ENCODE peak calls at places on chromosomes 11 and 22, in four cellular contexts. One of them, this sample, is unnamed.

GRCh38 chr11:27485930-27486773 is 13.6 kb upstream of the LGR4 start:
- DNase-seq in T-cell: no peak
- DNase-seq in DND-41: peak; percentile 22
- DNase-seq in HT1080: peak; percentile 45
- DNase-seq in this sample: peak; percentile 47

GRCh38 chr22:49963647-49964026 is 3.1 kb downstream of the PIM3 start:
- DNase-seq in T-cell: no peak
- DNase-seq in DND-41: no peak
- DNase-seq in HT1080: no peak
- DNase-seq in this sample: peak; percentile 54

GRCh38 chr11:12489246-12489772 is 111.9 kb downstream of the PARVA start:
- DNase-seq in T-cell: no peak
- DNase-seq in DND-41: no peak
- DNase-seq in HT1080: no peak
- DNase-seq in this sample: no peak

GRCh38 chr11:12164061-12165014 is 53.9 kb downstream of the MICAL2 start:
- DNase-seq in T-cell: no peak
- DNase-seq in DND-41: no peak
- DNase-seq in HT1080: peak; percentile 99
- DNase-seq in this sample: no peak

GRCh38 chr22:45235851-45236342 is 4.8 kb downstream of the KIAA0930 start:
- DNase-seq in T-cell: no peak
- DNase-seq in DND-41: no peak
- DNase-seq in HT1080: no peak
- DNase-seq in this sample: no peak

GRCh38 chr22:29269731-29270474 is 1.8 kb downstream of the EWSR1 start:
- DNase-seq in T-cell: no peak
- DNase-seq in DND-41: no peak
- DNase-seq in HT1080: no peak
- DNase-seq in this sample: no peak

GRCh38 chr11:34644669-34645406 is 23.9 kb downstream of the EHF start:
- DNase-seq in T-cell: no peak
- DNase-seq in DND-41: no peak
- DNase-seq in HT1080: peak; percentile 82
- DNase-seq in this sample: no peak

GRCh38 chr11:106353031-106353430 is 275.6 kb downstream of the AASDHPPT start:
- DNase-seq in T-cell: no peak
- DNase-seq in DND-41: no peak
- DNase-seq in HT1080: no peak
- DNase-seq in this sample: no peak

GRCh38 chr22:17830041-17830961 is 56.0 kb upstream of the BID start:
- DNase-seq in T-cell: peak; percentile 64
- DNase-seq in DND-41: peak; percentile 82
- DNase-seq in HT1080: peak; percentile 74
- DNase-seq in this sample: peak; percentile 64

GRCh38 chr22:38758276-38758945 is 2.6 kb upstream of the SUN2 start:
- DNase-seq in T-cell: peak; percentile 68
- DNase-seq in DND-41: peak; percentile 61
- DNase-seq in HT1080: no peak
- DNase-seq in this sample: peak; percentile 55

GRCh38 chr11:32297629-32298028 is 137.7 kb downstream of the WT1 start:
- DNase-seq in T-cell: no peak
- DNase-seq in DND-41: no peak
- DNase-seq in HT1080: peak; percentile 67
- DNase-seq in this sample: peak; percentile 58

GRCh38 chr11:132234878-132235277 is 864.5 kb downstream of the NTM start:
- DNase-seq in T-cell: no peak
- DNase-seq in DND-41: no peak
- DNase-seq in HT1080: peak; percentile 85
- DNase-seq in this sample: no peak

GRCh38 chr22:44870021-44870420 is 117.6 kb downstream of the ARHGAP8 start:
- DNase-seq in T-cell: no peak
- DNase-seq in DND-41: peak; percentile 65
- DNase-seq in HT1080: peak; percentile 66
- DNase-seq in this sample: peak; percentile 73

GRCh38 chr22:20656902-20657836 is 116.7 kb upstream of the SERPIND1 start:
- DNase-seq in T-cell: no peak
- DNase-seq in DND-41: no peak
- DNase-seq in HT1080: peak; percentile 95
- DNase-seq in this sample: peak; percentile 33

GRCh38 chr11:69122337-69122641 is 33.4 kb upstream of the SMIM38 start:
- DNase-seq in T-cell: no peak
- DNase-seq in DND-41: no peak
- DNase-seq in HT1080: no peak
- DNase-seq in this sample: no peak

GRCh38 chr22:31647066-31647465 is 14.9 kb downstream of the PISD start:
- DNase-seq in T-cell: no peak
- DNase-seq in DND-41: no peak
- DNase-seq in HT1080: no peak
- DNase-seq in this sample: no peak

GRCh38 chr11:60889869-60890311 is 16.5 kb downstream of the PRPF19 start:
- DNase-seq in T-cell: no peak
- DNase-seq in DND-41: no peak
- DNase-seq in HT1080: no peak
- DNase-seq in this sample: no peak

GRCh38 chr11:26106713-26107112 is 225.2 kb upstream of the ANO3 start:
- DNase-seq in T-cell: no peak
- DNase-seq in DND-41: no peak
- DNase-seq in HT1080: no peak
- DNase-seq in this sample: no peak

GRCh38 chr11:16184588-16184987 is 171.8 kb downstream of the SOX6 start:
- DNase-seq in T-cell: no peak
- DNase-seq in DND-41: no peak
- DNase-seq in HT1080: peak; percentile 87
- DNase-seq in this sample: no peak

GRCh38 chr11:10444725-10445286 is 10.3 kb upstream of the AMPD3 start:
- DNase-seq in T-cell: no peak
- DNase-seq in DND-41: peak; percentile 57
- DNase-seq in HT1080: no peak
- DNase-seq in this sample: peak; percentile 57

GRCh38 chr22:36934153-36934939 is 20.9 kb downstream of the CSF2RB start:
- DNase-seq in T-cell: no peak
- DNase-seq in DND-41: no peak
- DNase-seq in HT1080: no peak
- DNase-seq in this sample: no peak

GRCh38 chr22:43293661-43294392 is 49.3 kb downstream of the SCUBE1 start:
- DNase-seq in T-cell: no peak
- DNase-seq in DND-41: no peak
- DNase-seq in HT1080: no peak
- DNase-seq in this sample: no peak

GRCh38 chr11:824942-825341 is 2.8 kb upstream of the CRACR2B start:
- DNase-seq in T-cell: no peak
- DNase-seq in DND-41: no peak
- DNase-seq in HT1080: no peak
- DNase-seq in this sample: no peak

GRCh38 chr11:110069158-110069737 is 23.9 kb upstream of the ZC3H12C start:
- DNase-seq in T-cell: no peak
- DNase-seq in DND-41: no peak
- DNase-seq in HT1080: peak; percentile 96
- DNase-seq in this sample: peak; percentile 21

GRCh38 chr11:125968363-125968762 is 22.5 kb downstream of the VSIG10L2 start:
- DNase-seq in T-cell: no peak
- DNase-seq in DND-41: peak; percentile 33
- DNase-seq in HT1080: no peak
- DNase-seq in this sample: no peak

GRCh38 chr11:94674005-94674491 is 94.1 kb upstream of the AMOTL1 start:
- DNase-seq in T-cell: no peak
- DNase-seq in DND-41: no peak
- DNase-seq in HT1080: no peak
- DNase-seq in this sample: no peak

GRCh38 chr11:8566613-8567210 is 27.3 kb downstream of the STK33 start:
- DNase-seq in T-cell: no peak
- DNase-seq in DND-41: no peak
- DNase-seq in HT1080: peak; percentile 58
- DNase-seq in this sample: peak; percentile 45

GRCh38 chr11:66311470-66311964 is 5.3 kb downstream of the CD248 start:
- DNase-seq in T-cell: no peak
- DNase-seq in DND-41: no peak
- DNase-seq in HT1080: no peak
- DNase-seq in this sample: no peak

GRCh38 chr22:40027191-40028097 is 32.7 kb downstream of the FAM83F start:
- DNase-seq in T-cell: no peak
- DNase-seq in DND-41: no peak
- DNase-seq in HT1080: no peak
- DNase-seq in this sample: no peak

GRCh38 chr11:64355078-64355940 is 3.7 kb upstream of the RPS6KA4 start:
- DNase-seq in T-cell: no peak
- DNase-seq in DND-41: peak; percentile 46
- DNase-seq in HT1080: peak; percentile 88
- DNase-seq in this sample: no peak

GRCh38 chr11:27293500-27294417 is 69.3 kb downstream of the CCDC34 start:
- DNase-seq in T-cell: no peak
- DNase-seq in DND-41: no peak
- DNase-seq in HT1080: peak; percentile 78
- DNase-seq in this sample: no peak

GRCh38 chr11:126198648-126199047 is 12.8 kb downstream of the RPUSD4 start:
- DNase-seq in T-cell: no peak
- DNase-seq in DND-41: no peak
- DNase-seq in HT1080: no peak
- DNase-seq in this sample: no peak

GRCh38 chr22:49968313-49968830 is 7.8 kb downstream of the PIM3 start:
- DNase-seq in T-cell: no peak
- DNase-seq in DND-41: peak; percentile 5
- DNase-seq in HT1080: no peak
- DNase-seq in this sample: no peak

GRCh38 chr11:57345555-57346151 is 7.5 kb downstream of the P2RX3 start:
- DNase-seq in T-cell: peak; percentile 49
- DNase-seq in DND-41: peak; percentile 70
- DNase-seq in HT1080: peak; percentile 53
- DNase-seq in this sample: peak; percentile 66

GRCh38 chr22:45880732-45881523 is 96.0 kb downstream of the WNT7B start:
- DNase-seq in T-cell: no peak
- DNase-seq in DND-41: no peak
- DNase-seq in HT1080: no peak
- DNase-seq in this sample: no peak

This sample was measured in Jurkat, Clone E6-1.